ENCODE peak calls at places on chromosomes 13 and 19, in five cellular contexts. E, P, S, K and H are unnamed samples.

GRCh38 chr19:27647423-27647822 is 1565.5 kb downstream of the UQCRFS1 start:
- DNase-seq in E (no peak), P (no peak), S (no peak), K (no peak), H (no peak)

GRCh38 chr19:8209111-8209964 is at the start of gene CERS4:
- DNase-seq in E (peak; percentile 45), P (peak; percentile 91), S (peak; percentile 44), K (peak; percentile 82), H (peak; percentile 88)

GRCh38 chr19:46610851-46611770 is 10.0 kb downstream of the CALM3 start:
- DNase-seq in E (peak; percentile 84), P (no peak), S (no peak), K (no peak), H (no peak)

GRCh38 chr13:46759861-46760260 is 37.1 kb downstream of the ESD start:
- DNase-seq in E (no peak), P (no peak), S (no peak), K (no peak), H (no peak)

GRCh38 chr13:20492641-20493040 is 33.0 kb downstream of the CRYL1 start:
- DNase-seq in E (no peak), P (no peak), S (no peak), K (peak; percentile 3), H (peak; percentile 64)

GRCh38 chr19:21513651-21514050 is 8.2 kb downstream of the ZNF429 start:
- DNase-seq in E (no peak), P (no peak), S (no peak), K (no peak), H (no peak)

GRCh38 chr13:98452851-98453250 is 124.1 kb downstream of the STK24 start:
- DNase-seq in E (no peak), P (no peak), S (no peak), K (no peak), H (no peak)

GRCh38 chr13:30730526-30730925 is 4.8 kb upstream of the ALOX5AP start:
- DNase-seq in E (no peak), P (no peak), S (no peak), K (no peak), H (no peak)

GRCh38 chr13:36673838-36674326 is at the start of gene SERTM1:
- DNase-seq in E (no peak), P (no peak), S (no peak), K (peak; percentile 60), H (no peak)